ENCODE peak calls at places on chromosomes 6 and 20, in seven cellular contexts. One of them, this sample, is unnamed.
A peak's percentile ranks its signal among the peaks of the same experiment; 100 is the strongest.

GRCh38 chr20:46985241-46985640 is 90.6 kb downstream of the EYA2 start:
- DNase-seq in left cardiac atrium: no peak
- DNase-seq in skeletal muscle cell: no peak
- DNase-seq in pons: no peak
- DNase-seq in iPS-NIHi11: no peak
- DNase-seq in HS-5: no peak
- DNase-seq in stomach: no peak
- DNase-seq in this sample: no peak

GRCh38 chr20:380763-381580 is 412 bp downstream of the TRIB3 start:
- DNase-seq in HS-5: no peak
- DNase-seq in pons: no peak
- DNase-seq in left cardiac atrium: peak; percentile 72
- DNase-seq in iPS-NIHi11: peak; percentile 81
- DNase-seq in skeletal muscle cell: no peak
- DNase-seq in stomach: peak; percentile 59
- DNase-seq in this sample: no peak

GRCh38 chr20:8749986-8750385 is 318.9 kb upstream of the PLCB4 start:
- DNase-seq in skeletal muscle cell: no peak
- DNase-seq in left cardiac atrium: no peak
- DNase-seq in HS-5: no peak
- DNase-seq in pons: no peak
- DNase-seq in stomach: no peak
- DNase-seq in iPS-NIHi11: no peak
- DNase-seq in this sample: no peak

GRCh38 chr20:5947276-5947675 is 3.1 kb downstream of the TRMT6 start:
- DNase-seq in HS-5: peak; percentile 54
- DNase-seq in pons: no peak
- DNase-seq in skeletal muscle cell: peak; percentile 4
- DNase-seq in stomach: no peak
- DNase-seq in iPS-NIHi11: no peak
- DNase-seq in left cardiac atrium: no peak
- DNase-seq in this sample: no peak

GRCh38 chr6:126060400-126060799 is 74.1 kb downstream of the TRMT11 start:
- DNase-seq in HS-5: no peak
- DNase-seq in iPS-NIHi11: no peak
- DNase-seq in skeletal muscle cell: no peak
- DNase-seq in pons: no peak
- DNase-seq in stomach: no peak
- DNase-seq in left cardiac atrium: peak; percentile 43
- DNase-seq in this sample: no peak

GRCh38 chr20:723756-724155 is 44.5 kb downstream of the SLC52A3 start:
- DNase-seq in HS-5: no peak
- DNase-seq in iPS-NIHi11: no peak
- DNase-seq in stomach: no peak
- DNase-seq in skeletal muscle cell: no peak
- DNase-seq in left cardiac atrium: no peak
- DNase-seq in pons: peak; percentile 2
- DNase-seq in this sample: no peak

GRCh38 chr6:32825966-32826365 is 9.2 kb upstream of the HLA-DOB start:
- DNase-seq in HS-5: peak; percentile 68
- DNase-seq in skeletal muscle cell: no peak
- DNase-seq in pons: peak; percentile 65
- DNase-seq in iPS-NIHi11: no peak
- DNase-seq in left cardiac atrium: no peak
- DNase-seq in stomach: no peak
- DNase-seq in this sample: no peak

GRCh38 chr6:16045238-16045637 is 83.6 kb upstream of the MYLIP start:
- DNase-seq in skeletal muscle cell: no peak
- DNase-seq in HS-5: no peak
- DNase-seq in left cardiac atrium: no peak
- DNase-seq in pons: no peak
- DNase-seq in iPS-NIHi11: no peak
- DNase-seq in stomach: no peak
- DNase-seq in this sample: no peak

GRCh38 chr6:126041516-126042447 is 55.4 kb downstream of the TRMT11 start:
- DNase-seq in skeletal muscle cell: no peak
- DNase-seq in iPS-NIHi11: no peak
- DNase-seq in stomach: no peak
- DNase-seq in left cardiac atrium: no peak
- DNase-seq in HS-5: no peak
- DNase-seq in pons: no peak
- DNase-seq in this sample: no peak

GRCh38 chr6:32081676-32082075 is 27.5 kb downstream of the TNXB start:
- DNase-seq in HS-5: no peak
- DNase-seq in pons: no peak
- DNase-seq in iPS-NIHi11: no peak
- DNase-seq in left cardiac atrium: peak; percentile 54
- DNase-seq in skeletal muscle cell: no peak
- DNase-seq in stomach: no peak
- DNase-seq in this sample: no peak